ENCODE peak calls at places on chromosome 20, in five cellular contexts. One of them, this sample, is unnamed.

GRCh38 chr20:23413862-23414422 is 7.3 kb downstream of the NAPB start:
- DNase-seq in Panc1: no peak
- DNase-seq in activated naive CD4-positive, alpha-beta T cell: no peak
- DNase-seq in GM12891: no peak
- DNase-seq in heart right ventricle: no peak
- DNase-seq in this sample: no peak

GRCh38 chr20:16279320-16279719 is 293.9 kb downstream of the KIF16B start:
- DNase-seq in Panc1: no peak
- DNase-seq in activated naive CD4-positive, alpha-beta T cell: no peak
- DNase-seq in GM12891: no peak
- DNase-seq in heart right ventricle: no peak
- DNase-seq in this sample: no peak

GRCh38 chr20:32484221-32485125 is 100.7 kb downstream of the NOL4L start:
- DNase-seq in Panc1: no peak
- DNase-seq in activated naive CD4-positive, alpha-beta T cell: no peak
- DNase-seq in GM12891: peak
- DNase-seq in heart right ventricle: no peak
- DNase-seq in this sample: no peak

GRCh38 chr20:53208110-53208908 is 236.2 kb downstream of the TSHZ2 start:
- DNase-seq in Panc1: no peak
- DNase-seq in activated naive CD4-positive, alpha-beta T cell: no peak
- DNase-seq in GM12891: no peak
- DNase-seq in heart right ventricle: no peak
- DNase-seq in this sample: no peak

GRCh38 chr20:50645253-50646068 is 45.9 kb downstream of the RIPOR3 start:
- DNase-seq in Panc1: peak
- DNase-seq in activated naive CD4-positive, alpha-beta T cell: no peak
- DNase-seq in GM12891: no peak
- DNase-seq in heart right ventricle: peak
- DNase-seq in this sample: peak

GRCh38 chr20:13261460-13262301 is 40.6 kb downstream of the ISM1 start:
- DNase-seq in Panc1: peak
- DNase-seq in activated naive CD4-positive, alpha-beta T cell: peak
- DNase-seq in GM12891: peak
- DNase-seq in heart right ventricle: peak
- DNase-seq in this sample: no peak

GRCh38 chr20:64080013-64080812 is at the start of gene OPRL1:
- DNase-seq in Panc1: no peak
- DNase-seq in activated naive CD4-positive, alpha-beta T cell: no peak
- DNase-seq in GM12891: peak
- DNase-seq in heart right ventricle: no peak
- DNase-seq in this sample: no peak

GRCh38 chr20:44271915-44272663 is 25.0 kb downstream of the GDAP1L1 start:
- DNase-seq in Panc1: no peak
- DNase-seq in activated naive CD4-positive, alpha-beta T cell: no peak
- DNase-seq in GM12891: no peak
- DNase-seq in heart right ventricle: no peak
- DNase-seq in this sample: no peak

GRCh38 chr20:62186887-62187866 is 4.3 kb downstream of the MTG2 start:
- DNase-seq in Panc1: no peak
- DNase-seq in activated naive CD4-positive, alpha-beta T cell: no peak
- DNase-seq in GM12891: no peak
- DNase-seq in heart right ventricle: no peak
- DNase-seq in this sample: no peak

GRCh38 chr20:22807646-22808045 is 223.3 kb upstream of the FOXA2 start:
- DNase-seq in Panc1: no peak
- DNase-seq in activated naive CD4-positive, alpha-beta T cell: no peak
- DNase-seq in GM12891: no peak
- DNase-seq in heart right ventricle: no peak
- DNase-seq in this sample: no peak

GRCh38 chr20:16491277-16491912 is 81.9 kb downstream of the KIF16B start:
- DNase-seq in Panc1: no peak
- DNase-seq in activated naive CD4-positive, alpha-beta T cell: no peak
- DNase-seq in GM12891: no peak
- DNase-seq in heart right ventricle: no peak
- DNase-seq in this sample: no peak

GRCh38 chr20:297925-298754 is 770 bp downstream of the ZCCHC3 start:
- DNase-seq in Panc1: no peak
- DNase-seq in activated naive CD4-positive, alpha-beta T cell: no peak
- DNase-seq in GM12891: no peak
- DNase-seq in heart right ventricle: peak
- DNase-seq in this sample: no peak

GRCh38 chr20:13292486-13292885 is 71.4 kb downstream of the ISM1 start:
- DNase-seq in Panc1: no peak
- DNase-seq in activated naive CD4-positive, alpha-beta T cell: no peak
- DNase-seq in GM12891: no peak
- DNase-seq in heart right ventricle: no peak
- DNase-seq in this sample: no peak

GRCh38 chr20:61186771-61187170 is 65.3 kb upstream of the CDH4 start:
- DNase-seq in Panc1: no peak
- DNase-seq in activated naive CD4-positive, alpha-beta T cell: no peak
- DNase-seq in GM12891: no peak
- DNase-seq in heart right ventricle: no peak
- DNase-seq in this sample: no peak

GRCh38 chr20:25858495-25859425 is 162.1 kb upstream of the ZNF337 start:
- DNase-seq in Panc1: no peak
- DNase-seq in activated naive CD4-positive, alpha-beta T cell: no peak
- DNase-seq in GM12891: no peak
- DNase-seq in heart right ventricle: no peak
- DNase-seq in this sample: no peak